ENCODE peak calls at places on chromosomes 3 and 15, in eight cellular contexts. M, T, X, U, N, P, I and O are unnamed samples.

GRCh38 chr3:119628816-119629445 is 31.2 kb downstream of the PLA1A start:
- DNase-seq in T (no peak), I (no peak), M (no peak), P (no peak), N (no peak), U (peak; percentile 44), X (no peak), O (no peak)

GRCh38 chr3:169288548-169288947 is 375.0 kb downstream of the MECOM start:
- DNase-seq in N (no peak), T (no peak), X (no peak), U (no peak), P (no peak), I (no peak), M (no peak), O (no peak)

GRCh38 chr3:177498037-177498857 is 301.0 kb upstream of the TBL1XR1 start:
- DNase-seq in P (no peak), X (peak; percentile 36), T (no peak), N (no peak), I (no peak), U (no peak), M (no peak), O (no peak)

GRCh38 chr3:81549388-81549787 is 212.1 kb downstream of the GBE1 start:
- DNase-seq in N (no peak), T (no peak), X (no peak), M (no peak), P (no peak), I (no peak), U (no peak), O (no peak)

GRCh38 chr3:178231645-178232044 is 304.6 kb upstream of the KCNMB2 start:
- DNase-seq in P (no peak), I (no peak), U (peak; percentile 27), M (no peak), T (no peak), X (no peak), N (no peak), O (no peak)

GRCh38 chr3:52128118-52128683 is 26.0 kb downstream of the POC1A start:
- DNase-seq in X (peak; percentile 55), T (no peak), I (peak; percentile 68), P (no peak), N (no peak), U (no peak), M (peak; percentile 75), O (no peak)

GRCh38 chr15:70713547-70714414 is 49.6 kb downstream of the UACA start:
- DNase-seq in N (no peak), P (no peak), M (peak; percentile 46), I (no peak), U (peak; percentile 60), X (no peak), T (no peak), O (no peak)

GRCh38 chr3:117557469-117557868 is 847.9 kb downstream of the TUSC7 start:
- DNase-seq in M (no peak), P (no peak), N (no peak), I (no peak), U (no peak), T (no peak), X (no peak), O (no peak)

GRCh38 chr3:50950591-50950990 is 275.9 kb downstream of the DOCK3 start:
- DNase-seq in T (no peak), I (no peak), U (no peak), N (no peak), P (no peak), M (no peak), X (no peak), O (no peak)

GRCh38 chr15:86236721-86237121 is 157.1 kb downstream of the AGBL1 start:
- DNase-seq in M (no peak), X (no peak), I (no peak), P (peak; percentile 50), U (no peak), N (no peak), T (no peak), O (no peak)

GRCh38 chr3:146131616-146132410 is 29.2 kb downstream of the PLOD2 start:
- DNase-seq in P (no peak), X (peak; percentile 23), M (peak; percentile 85), U (peak; percentile 68), T (no peak), N (peak; percentile 34), I (peak; percentile 49), O (peak; percentile 94)

GRCh38 chr3:73214846-73215245 is 153.4 kb downstream of the EBLN2 start:
- DNase-seq in U (peak; percentile 35), I (no peak), T (no peak), N (no peak), P (no peak), X (no peak), M (no peak), O (no peak)

GRCh38 chr3:58963928-58964497 is 85.8 kb downstream of the CFAP20DC start:
- DNase-seq in U (no peak), I (no peak), X (no peak), M (no peak), P (no peak), N (no peak), T (no peak), O (no peak)

GRCh38 chr3:116512281-116512680 is 67.0 kb upstream of the LSAMP start:
- DNase-seq in N (no peak), I (no peak), U (no peak), P (no peak), T (no peak), M (no peak), X (no peak), O (no peak)

GRCh38 chr3:79551325-79551892 is 216.4 kb downstream of the ROBO1 start:
- DNase-seq in U (no peak), T (no peak), I (no peak), X (no peak), M (no peak), N (no peak), P (no peak), O (no peak)

GRCh38 chr3:171967932-171968678 is 71.3 kb upstream of the FNDC3B start:
- DNase-seq in X (no peak), M (no peak), T (no peak), N (no peak), I (no peak), U (no peak), P (no peak), O (no peak)

GRCh38 chr15:41773332-41773728 is 954 bp upstream of the MAPKBP1 start:
- DNase-seq in P (no peak), N (peak; percentile 66), X (no peak), I (no peak), M (no peak), T (no peak), U (no peak), O (no peak)

GRCh38 chr3:94293793-94294195 is 230.9 kb downstream of the NSUN3 start:
- DNase-seq in U (no peak), N (no peak), P (no peak), T (no peak), X (no peak), M (no peak), I (no peak), O (peak; percentile 16)

GRCh38 chr3:129723558-129724324 is 117.3 kb upstream of the PLXND1 start:
- DNase-seq in I (peak; percentile 66), X (peak; percentile 69), M (no peak), U (peak; percentile 80), N (no peak), T (peak; percentile 39), P (no peak), O (no peak)

GRCh38 chr15:78010112-78010511 is 67.4 kb downstream of the TBC1D2B start:
- DNase-seq in U (no peak), X (no peak), M (no peak), T (no peak), P (no peak), N (no peak), I (no peak), O (no peak)

GRCh38 chr3:131749826-131750225 is 247.1 kb upstream of the MRPL3 start:
- DNase-seq in T (no peak), I (no peak), U (no peak), P (no peak), M (no peak), X (no peak), N (no peak), O (no peak)

GRCh38 chr15:59168536-59168935 is 38.1 kb upstream of the LDHAL6B start:
- DNase-seq in I (no peak), P (no peak), T (no peak), N (no peak), M (peak; percentile 76), X (no peak), U (no peak), O (no peak)

GRCh38 chr3:44120721-44121582 is 120.7 kb upstream of the TOPAZ1 start:
- DNase-seq in P (no peak), X (no peak), T (peak; percentile 38), N (no peak), U (no peak), M (no peak), I (no peak), O (no peak)